ENCODE peak calls at places on chromosomes 6 and 20, in four cellular contexts. X is endothelial cell of umbilical vein; I is stimulated activated naive CD4-positive, alpha-beta T cell; K is activated CD8-positive, alpha-beta memory T cell treated with anti-CD3 and anti-CD28 coated beads, Interleukin-2, amount 10 ng/mL, durations not matched to agents 7 days and 5 days. N is an unnamed sample.

GRCh38 chr20:62891111-62891510 is 29.5 kb upstream of the TCFL5 start:
- DNase-seq in X (no peak), I (peak), K (no peak), N (no peak)

GRCh38 chr6:7541175-7542064 is at the start of gene DSP:
- DNase-seq in X (peak), I (no peak), K (no peak), N (peak)

GRCh38 chr6:159002432-159003160 is 2.6 kb upstream of the RSPH3 start:
- DNase-seq in X (no peak), I (no peak), K (no peak), N (no peak)

GRCh38 chr6:25169551-25170335 is 109.4 kb upstream of the CARMIL1 start:
- DNase-seq in X (no peak), I (no peak), K (no peak), N (no peak)

GRCh38 chr20:10185741-10186558 is 32.7 kb upstream of the SNAP25 start:
- DNase-seq in X (no peak), I (no peak), K (no peak), N (no peak)

GRCh38 chr6:38259736-38260135 is 380.0 kb downstream of the BTBD9 start:
- DNase-seq in X (peak), I (no peak), K (no peak), N (no peak)

GRCh38 chr20:52826722-52827121 is 145.4 kb upstream of the TSHZ2 start:
- DNase-seq in X (no peak), I (no peak), K (no peak), N (no peak)

GRCh38 chr6:18432619-18433018 is 45.5 kb downstream of the RNF144B start:
- DNase-seq in X (no peak), I (no peak), K (no peak), N (no peak)

GRCh38 chr6:44481056-44481455 is 93.5 kb downstream of the CDC5L start:
- DNase-seq in X (no peak), I (no peak), K (no peak), N (no peak)

GRCh38 chr6:91317247-91317646 is 730.4 kb upstream of the MAP3K7 start:
- DNase-seq in X (no peak), I (no peak), K (no peak), N (no peak)

GRCh38 chr6:29491574-29491973 is 3.8 kb upstream of the MAS1L start:
- DNase-seq in X (no peak), I (no peak), K (no peak), N (no peak)

GRCh38 chr6:149387787-149388512 is 12.1 kb upstream of the SUMO4 start:
- DNase-seq in X (no peak), I (no peak), K (no peak), N (no peak)

GRCh38 chr6:93327857-93328256 is 91.5 kb downstream of the EPHA7 start:
- DNase-seq in X (no peak), I (no peak), K (no peak), N (no peak)

GRCh38 chr6:169156108-169156821 is 97.4 kb downstream of the THBS2 start:
- DNase-seq in X (no peak), I (no peak), K (peak), N (no peak)

GRCh38 chr20:47351643-47352331 is 4.7 kb downstream of the ZMYND8 start:
- DNase-seq in X (peak), I (no peak), K (no peak), N (no peak)

GRCh38 chr20:2558581-2559301 is 22.4 kb downstream of the TMC2 start:
- DNase-seq in X (no peak), I (no peak), K (no peak), N (no peak)

GRCh38 chr20:39269031-39269461 is 306.9 kb downstream of the DHX35 start:
- DNase-seq in X (no peak), I (no peak), K (peak), N (peak)

GRCh38 chr6:98998103-98998502 is 50.4 kb upstream of the FBXL4 start:
- DNase-seq in X (no peak), I (no peak), K (no peak), N (no peak)

GRCh38 chr6:133548409-133548808 is 307.3 kb downstream of the EYA4 start:
- DNase-seq in X (no peak), I (no peak), K (no peak), N (no peak)

GRCh38 chr6:167350322-167350721 is 25.4 kb downstream of the TTLL2 start:
- DNase-seq in X (no peak), I (no peak), K (no peak), N (no peak)

GRCh38 chr6:142886431-142887170 is 58.4 kb downstream of the HIVEP2 start:
- DNase-seq in X (peak), I (no peak), K (no peak), N (no peak)

GRCh38 chr20:34999021-34999451 is 43.4 kb downstream of the MYH7B start:
- DNase-seq in X (no peak), I (no peak), K (no peak), N (no peak)

GRCh38 chr6:89724981-89725380 is 86.4 kb upstream of the LYRM2 start:
- DNase-seq in X (no peak), I (no peak), K (no peak), N (no peak)

GRCh38 chr20:43710370-43711044 is 16.3 kb downstream of the GTSF1L start:
- DNase-seq in X (no peak), I (no peak), K (no peak), N (no peak)

GRCh38 chr6:98539669-98540207 is 294.6 kb upstream of the POU3F2 start:
- DNase-seq in X (no peak), I (no peak), K (no peak), N (no peak)

GRCh38 chr20:63198606-63199005 is 17.3 kb downstream of the YTHDF1 start:
- DNase-seq in X (no peak), I (no peak), K (no peak), N (no peak)

GRCh38 chr6:158797331-158798202 is 21.6 kb downstream of the EZR start:
- DNase-seq in X (no peak), I (no peak), K (no peak), N (no peak)

GRCh38 chr6:491233-491632 is 99.7 kb downstream of the IRF4 start:
- DNase-seq in X (no peak), I (no peak), K (peak), N (no peak)